ENCODE peak calls at places on chromosomes 13 and 19, in five cellular contexts. H is NCI-H524; B is putamen; J is activated naive CD8-positive, alpha-beta T cell treated with anti-CD3 and anti-CD28 coated beads, Interleukin-2, amount 50 U/mL, for 24 hours; L is fibroblast of pulmonary artery. V is an unnamed sample.

GRCh38 chr13:20159646-20160345 is 1.1 kb downstream of the GJA3 start:
- DNase-seq in H (peak; percentile 59), B (no peak), J (no peak), L (peak; percentile 32), V (no peak)

GRCh38 chr13:98648141-98648540 is 71.2 kb upstream of the STK24 start:
- DNase-seq in H (no peak), B (no peak), J (no peak), L (no peak), V (no peak)

GRCh38 chr13:102718746-102719145 is 23.9 kb upstream of the METTL21C start:
- DNase-seq in H (no peak), B (no peak), J (no peak), L (no peak), V (no peak)

GRCh38 chr13:30107536-30108136 is 199.7 kb downstream of the KATNAL1 start:
- DNase-seq in H (no peak), B (no peak), J (no peak), L (no peak), V (no peak)

GRCh38 chr19:24098359-24098758 is 11.4 kb downstream of the ZNF254 start:
- DNase-seq in H (no peak), B (no peak), J (no peak), L (no peak), V (no peak)

GRCh38 chr19:17765069-17765618 is 13.9 kb downstream of the FCHO1 start:
- DNase-seq in H (no peak), B (no peak), J (no peak), L (no peak), V (no peak)

GRCh38 chr19:5001547-5002131 is 32.7 kb downstream of the KDM4B start:
- DNase-seq in H (peak; percentile 51), B (no peak), J (peak; percentile 46), L (peak; percentile 67), V (peak; percentile 16)

GRCh38 chr19:45340899-45341453 is 426 bp downstream of the KLC3 start:
- DNase-seq in H (no peak), B (no peak), J (no peak), L (no peak), V (no peak)

GRCh38 chr13:108227651-108228272 is 9.6 kb downstream of the ABHD13 start:
- DNase-seq in H (peak; percentile 24), B (no peak), J (peak; percentile 37), L (peak; percentile 71), V (peak; percentile 29)

GRCh38 chr19:38898788-38899446 is 501 bp downstream of the SIRT2 start:
- DNase-seq in H (no peak), B (no peak), J (no peak), L (peak; percentile 24), V (peak; percentile 43)

GRCh38 chr19:18340990-18341868 is 831 bp downstream of the PGPEP1 start:
- DNase-seq in H (peak; percentile 71), B (no peak), J (peak; percentile 76), L (peak; percentile 34), V (peak; percentile 31)

GRCh38 chr19:34678085-34678412 is 571 bp downstream of the ZNF302 start:
- DNase-seq in H (no peak), B (no peak), J (no peak), L (no peak), V (no peak)

GRCh38 chr19:14078406-14078805 is 5.8 kb downstream of the MISP3 start:
- DNase-seq in H (no peak), B (no peak), J (no peak), L (no peak), V (no peak)

GRCh38 chr19:35596366-35596999 is 10.5 kb downstream of the PMIS2 start:
- DNase-seq in H (peak; percentile 13), B (no peak), J (peak; percentile 16), L (peak; percentile 14), V (no peak)

GRCh38 chr19:38009650-38010229 is 102.7 kb downstream of the SIPA1L3 start:
- DNase-seq in H (peak; percentile 43), B (no peak), J (no peak), L (no peak), V (no peak)

GRCh38 chr19:41597600-41598041 is 21.7 kb downstream of the CEACAM21 start:
- DNase-seq in H (peak; percentile 63), B (peak; percentile 25), J (peak; percentile 74), L (peak; percentile 74), V (peak; percentile 45)

GRCh38 chr13:111518161-111518791 is 197.8 kb downstream of the TEX29 start:
- DNase-seq in H (no peak), B (no peak), J (no peak), L (no peak), V (no peak)

GRCh38 chr19:43510713-43511112 is 6.2 kb upstream of the PHLDB3 start:
- DNase-seq in H (no peak), B (no peak), J (no peak), L (no peak), V (no peak)

GRCh38 chr19:51948979-51949378 is 21.7 kb downstream of the ZNF613 start:
- DNase-seq in H (no peak), B (peak; percentile 20), J (no peak), L (peak; percentile 27), V (peak; percentile 11)

GRCh38 chr19:51993422-51993821 is 6.8 kb upstream of the ZNF350 start:
- DNase-seq in H (no peak), B (no peak), J (no peak), L (no peak), V (no peak)

GRCh38 chr13:75153834-75154233 is 328.1 kb downstream of the TBC1D4 start:
- DNase-seq in H (no peak), B (no peak), J (no peak), L (peak; percentile 71), V (no peak)

GRCh38 chr13:109361562-109361961 is 424.8 kb downstream of the IRS2 start:
- DNase-seq in H (no peak), B (peak; percentile 30), J (no peak), L (no peak), V (peak; percentile 56)

GRCh38 chr13:33884506-33885221 is 66.7 kb downstream of the RFC3 start:
- DNase-seq in H (no peak), B (no peak), J (no peak), L (no peak), V (no peak)

GRCh38 chr13:106281426-106281825 is 254.0 kb downstream of the EFNB2 start:
- DNase-seq in H (no peak), B (no peak), J (no peak), L (no peak), V (no peak)

GRCh38 chr13:92590503-92590908 is 636.1 kb upstream of the GPC6 start:
- DNase-seq in H (no peak), B (no peak), J (no peak), L (peak; percentile 55), V (no peak)

GRCh38 chr13:105403065-105403464 is 1132.4 kb downstream of the EFNB2 start:
- DNase-seq in H (no peak), B (no peak), J (no peak), L (no peak), V (no peak)

GRCh38 chr13:96749825-96750224 is 244.5 kb downstream of the OXGR1 start:
- DNase-seq in H (no peak), B (no peak), J (no peak), L (no peak), V (no peak)

GRCh38 chr13:36131215-36131930 is at the start of gene DCLK1:
- DNase-seq in H (peak; percentile 63), B (peak; percentile 30), J (no peak), L (peak; percentile 39), V (peak; percentile 20)

GRCh38 chr19:2867025-2867991 is at the start of gene ZNF556:
- DNase-seq in H (peak; percentile 79), B (peak; percentile 52), J (no peak), L (no peak), V (peak; percentile 38)